ENCODE peak calls at places on chromosomes 11 and 22, in nine cellular contexts. C, D, T, S, I, E, Z, M and V are unnamed samples. For H3K27me3, the result is how much of the 10 kb centered on the place peaks cover.

GRCh38 chr11:5092821-5093585 is 23.6 kb downstream of the OR52E1 start:
- DNase-seq in S (no peak), I (no peak), T (no peak), E (no peak), C (no peak), Z (no peak), D (no peak), M (no peak), V (no peak)

GRCh38 chr11:76543006-76543703 is 98.3 kb downstream of the EMSY start:
- DNase-seq in D (no peak), S (no peak), M (no peak), T (no peak), E (no peak), Z (no peak), I (no peak), C (no peak), V (no peak)

GRCh38 chr11:34583818-34584217 is 37.1 kb upstream of the EHF start:
- DNase-seq in E (no peak), T (no peak), D (no peak), S (no peak), M (no peak), Z (no peak), C (no peak), I (no peak), V (no peak)

GRCh38 chr11:76761959-76762358 is 21.2 kb upstream of the TSKU start:
- DNase-seq in E (no peak), C (no peak), D (no peak), S (no peak), M (no peak), Z (no peak), T (no peak), I (peak), V (no peak)

GRCh38 chr22:17241571-17242310 is 22.5 kb upstream of the ADA2 start:
- DNase-seq in T (no peak), E (no peak), S (peak), M (peak), Z (no peak), C (no peak), I (no peak), D (no peak), V (no peak)

GRCh38 chr11:469684-470667 is 19.9 kb downstream of the PTDSS2 start:
- DNase-seq in M (peak), T (no peak), D (no peak), C (no peak), S (peak), E (no peak), Z (no peak), I (peak), V (peak)

GRCh38 chr22:45731798-45732495 is 60.3 kb downstream of the ATXN10 start:
- DNase-seq in E (no peak), S (no peak), M (no peak), D (no peak), I (no peak), Z (no peak), T (no peak), C (no peak), V (no peak)

GRCh38 chr11:102361100-102362021 is 14.3 kb downstream of the BIRC2 start:
- DNase-seq in E (no peak), Z (no peak), C (no peak), D (no peak), S (no peak), M (no peak), T (no peak), I (no peak), V (no peak)

GRCh38 chr11:129386795-129387390 is 11.2 kb downstream of the BARX2 start:
- DNase-seq in T (no peak), I (no peak), D (no peak), E (no peak), Z (no peak), M (no peak), S (no peak), C (no peak), V (no peak)

GRCh38 chr11:67071420-67072284 is 15.0 kb downstream of the RHOD start:
- DNase-seq in Z (no peak), S (peak), M (peak), T (peak), D (peak), C (peak), E (no peak), I (peak), V (no peak)

GRCh38 chr11:8735094-8735493 is 52.5 kb downstream of the RPL27A start:
- DNase-seq in T (no peak), D (no peak), C (no peak), S (no peak), E (no peak), I (no peak), M (no peak), Z (no peak), V (no peak)

GRCh38 chr22:40519284-40519947 is 117.1 kb downstream of the MRTFA start:
- DNase-seq in M (no peak), Z (no peak), I (no peak), S (no peak), D (no peak), C (no peak), E (no peak), T (peak), V (no peak)

GRCh38 chr11:64450168-64450560 is 91.2 kb downstream of the RPS6KA4 start:
- DNase-seq in S (no peak), C (no peak), T (no peak), I (peak), D (peak), M (no peak), Z (no peak), E (no peak), V (no peak)

GRCh38 chr11:121864660-121865059 is 251.4 kb downstream of the BLID start:
- DNase-seq in S (no peak), Z (no peak), C (no peak), I (no peak), D (no peak), T (no peak), M (no peak), E (no peak), V (no peak)

GRCh38 chr11:70826541-70826943 is 425.8 kb downstream of the SHANK2 start:
- DNase-seq in M (no peak), D (peak), S (peak), C (no peak), Z (no peak), E (no peak), I (peak), T (no peak), V (no peak)

GRCh38 chr11:61730222-61730994 is 22.0 kb upstream of the MYRF start:
- DNase-seq in I (no peak), C (no peak), D (no peak), T (no peak), E (no peak), S (no peak), M (no peak), Z (peak), V (peak)

GRCh38 chr11:27216268-27217149 is 146.5 kb downstream of the CCDC34 start:
- DNase-seq in M (peak), D (no peak), Z (no peak), I (peak), E (no peak), S (peak), C (no peak), T (no peak), V (no peak)

GRCh38 chr11:87659807-87660206 is 515.4 kb downstream of the RAB38 start:
- DNase-seq in M (no peak), E (no peak), C (no peak), D (no peak), T (no peak), I (no peak), S (no peak), Z (no peak), V (no peak)

GRCh38 chr11:45266693-45267451 is 19.3 kb downstream of the SYT13 start:
- DNase-seq in M (no peak), I (no peak), E (no peak), D (peak), Z (no peak), C (no peak), T (no peak), S (no peak), V (no peak)

GRCh38 chr11:64559351-64560138 is 31.5 kb upstream of the SLC22A12 start:
- DNase-seq in M (peak), I (peak), T (no peak), D (peak), S (no peak), Z (no peak), E (no peak), C (no peak), V (no peak)

GRCh38 chr11:130478204-130478701 is 29.8 kb downstream of the ADAMTS15 start:
- DNase-seq in M (no peak), C (peak), Z (no peak), D (no peak), T (no peak), I (peak), S (peak), E (peak), V (peak)

GRCh38 chr11:78914503-78914902 is 339.8 kb upstream of the NARS2 start:
- DNase-seq in M (no peak), D (no peak), T (no peak), Z (no peak), C (no peak), S (no peak), I (no peak), E (no peak), V (no peak)

GRCh38 chr11:18775492-18776292 is 15.9 kb downstream of the PTPN5 start:
- DNase-seq in D (peak), T (no peak), M (no peak), S (peak), Z (peak), I (no peak), E (no peak), C (no peak), V (no peak)

GRCh38 chr11:20337526-20338154 is 25.9 kb upstream of the HTATIP2 start:
- DNase-seq in E (no peak), D (peak), C (no peak), M (no peak), I (no peak), Z (peak), S (peak), T (peak), V (no peak)

GRCh38 chr22:37043828-37044538 is 7.6 kb upstream of the KCTD17 start:
- DNase-seq in I (no peak), D (peak), C (no peak), E (no peak), T (peak), M (peak), S (peak), Z (peak), V (peak)

GRCh38 chr11:101863361-101863760 is 51.4 kb upstream of the CEP126 start:
- DNase-seq in M (no peak), C (no peak), S (no peak), I (no peak), T (no peak), Z (no peak), E (no peak), D (no peak), V (no peak)

GRCh38 chr11:12382451-12382850 is 5.1 kb downstream of the PARVA start:
- DNase-seq in M (no peak), E (no peak), I (no peak), Z (no peak), S (no peak), C (no peak), D (no peak), T (no peak), V (no peak)

GRCh38 chr11:67372993-67373915 is at the start of gene CLCF1:
- DNase-seq in S (peak), C (peak), I (peak), T (peak), Z (no peak), M (peak), D (no peak), E (no peak), V (no peak)

GRCh38 chr11:6152126-6152525 is 18.0 kb downstream of the OR52B2 start:
- DNase-seq in E (no peak), C (no peak), D (no peak), T (no peak), M (no peak), S (no peak), I (no peak), Z (no peak), V (no peak)

GRCh38 chr22:31212783-31213626 is 907 bp downstream of the LIMK2 start:
- DNase-seq in Z (no peak), T (no peak), I (no peak), M (peak), C (no peak), S (peak), E (no peak), D (no peak), V (no peak)

GRCh38 chr11:65863889-65864757 is 3.9 kb downstream of the MUS81 start:
- DNase-seq in I (no peak), T (no peak), C (peak), D (no peak), Z (no peak), E (no peak), S (no peak), M (peak), V (no peak)

GRCh38 chr11:134503104-134503503 is 91.1 kb upstream of the B3GAT1 start:
- DNase-seq in M (peak), D (peak), E (no peak), T (no peak), Z (no peak), I (peak), C (peak), S (no peak), V (no peak)

GRCh38 chr11:105168457-105168856 is 28.9 kb upstream of the CARD18 start:
- DNase-seq in D (no peak), M (no peak), C (no peak), T (no peak), S (no peak), Z (no peak), E (no peak), I (no peak), V (no peak)

GRCh38 chr11:45133871-45134270 is 12.6 kb upstream of the PRDM11 start:
- DNase-seq in E (peak), Z (no peak), M (no peak), C (no peak), I (no peak), T (no peak), D (no peak), S (no peak), V (no peak)

GRCh38 chr11:35364101-35364780 is 55.1 kb downstream of the SLC1A2 start:
- DNase-seq in Z (peak), S (peak), I (peak), C (peak), M (no peak), E (peak), T (no peak), D (no peak), V (peak)

GRCh38 chr11:131052367-131052766 is 136.1 kb upstream of the SNX19 start:
- DNase-seq in M (no peak), C (no peak), S (no peak), I (no peak), T (no peak), E (no peak), Z (no peak), D (no peak), V (no peak)

GRCh38 chr22:48072777-48073176 is 1310.3 kb downstream of the TBC1D22A start:
- DNase-seq in M (no peak), E (no peak), I (no peak), C (no peak), T (no peak), D (peak), Z (no peak), S (no peak), V (no peak)

GRCh38 chr22:48079505-48080295 is 1317.2 kb downstream of the TBC1D22A start:
- DNase-seq in I (peak), Z (no peak), M (no peak), S (no peak), E (no peak), T (no peak), D (no peak), C (no peak), V (no peak)

GRCh38 chr22:48071828-48072227 is 1309.4 kb downstream of the TBC1D22A start:
- DNase-seq in T (no peak), D (no peak), E (no peak), I (no peak), M (no peak), Z (no peak), C (no peak), S (no peak), V (no peak)

GRCh38 chr22:48077699-48078098 is 1315.2 kb downstream of the TBC1D22A start:
- DNase-seq in M (no peak), Z (no peak), C (no peak), S (no peak), D (no peak), E (no peak), T (no peak), I (no peak), V (no peak)

DNA sequence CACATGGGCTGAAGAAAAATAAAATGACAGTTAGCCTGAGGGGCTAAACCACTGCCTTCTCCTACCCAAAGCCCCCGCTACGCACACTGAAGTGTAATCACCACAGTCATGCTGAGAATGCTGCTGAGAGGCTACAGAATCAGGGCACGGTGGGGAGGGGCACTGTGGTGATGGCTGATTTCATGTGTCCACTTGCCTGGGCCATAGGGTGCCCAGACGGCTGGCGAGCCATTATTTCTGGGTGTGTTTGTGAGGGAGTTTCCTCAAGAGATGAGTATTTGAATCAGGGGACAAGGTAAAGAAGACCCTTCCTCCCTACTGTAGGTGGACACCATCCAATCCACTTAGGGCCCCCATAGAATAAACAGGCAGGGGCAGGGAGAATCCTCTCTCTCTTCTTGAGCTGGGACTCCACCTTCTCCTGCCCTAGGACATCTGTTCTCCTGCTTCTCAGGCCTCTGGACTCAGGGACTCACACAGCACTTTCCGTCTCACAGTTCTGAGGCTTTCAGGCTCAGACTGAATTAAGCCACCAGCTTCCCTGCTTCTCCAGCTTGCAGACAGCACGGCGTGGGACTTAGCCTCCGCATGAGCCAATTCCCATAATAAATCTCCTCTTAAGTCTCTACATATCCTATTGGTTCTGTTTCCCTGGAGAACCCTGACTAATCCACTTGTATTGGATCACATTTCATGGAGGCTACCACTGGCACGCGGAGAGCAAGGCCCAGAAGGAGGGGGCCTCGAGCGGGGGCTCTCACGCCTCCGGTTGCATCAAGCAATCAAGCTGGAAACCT is 1313.4 kb downstream of the TBC1D22A start:
- DNase-seq in D (no peak), S (no peak), I (peak), M (no peak), Z (no peak), T (no peak), E (no peak), C (no peak), V (no peak)
- H3K27me3 ChIP-seq in D (under half), S (under half), I (under half), M (under half), Z (under half), T (under half), E (under half), C (under half), V (under half)

DNA sequence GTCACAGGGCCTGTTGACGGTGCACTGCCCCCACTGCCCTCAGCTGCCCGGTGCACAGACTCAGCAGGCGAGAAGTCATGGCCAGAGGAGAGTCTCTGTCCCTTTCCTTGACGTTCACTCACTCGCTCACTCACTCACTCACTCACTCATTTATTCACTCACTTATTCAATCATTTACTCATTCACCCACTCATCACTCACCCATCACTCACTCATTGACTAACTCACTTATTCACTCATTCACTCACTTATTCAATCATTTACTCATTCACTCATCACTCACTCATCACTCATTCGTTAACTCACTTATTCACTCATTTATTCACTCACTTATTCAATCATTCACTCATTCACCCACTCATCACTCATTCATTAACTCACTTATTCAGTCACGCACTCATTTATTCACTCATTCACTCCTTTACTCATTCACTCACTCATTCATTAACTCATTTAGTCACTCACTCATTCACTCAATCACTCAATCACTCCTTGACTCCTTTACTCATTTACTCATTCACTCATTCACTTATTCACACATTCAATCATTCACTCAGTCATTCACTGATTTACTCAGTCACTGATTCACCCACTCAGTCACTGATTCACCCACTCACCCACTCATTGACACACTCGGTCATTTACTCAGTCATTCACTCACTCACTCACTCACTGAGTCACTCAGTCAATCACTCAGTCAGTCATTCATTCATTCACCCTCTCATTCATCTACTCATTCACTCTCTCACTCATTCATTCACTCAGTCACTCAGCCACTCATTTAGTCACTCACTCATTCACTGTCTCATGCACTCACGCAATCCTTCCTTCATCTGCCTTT is 1193.5 kb downstream of the BRD1 start:
- DNase-seq in T (no peak), M (no peak), I (no peak), Z (no peak), D (no peak), S (no peak), C (no peak), E (no peak), V (no peak)
- H3K27me3 ChIP-seq in T (under half), M (under half), I (under half), Z (under half), D (under half), S (under half), C (under half), E (under half), V (under half)

GRCh38 chr11:124753207-124753606 is 1.2 kb upstream of the VSIG2 start:
- DNase-seq in D (no peak), I (no peak), C (no peak), M (no peak), Z (no peak), S (no peak), T (no peak), E (no peak), V (no peak)
- H3K27me3 ChIP-seq in D (half or more), I (half or more), C (under half), M (under half), Z (under half), S (under half), T (under half), E (under half), V (half or more)

GRCh38 chr11:68651208-68651984 is 32.9 kb upstream of the GAL start:
- DNase-seq in T (no peak), M (no peak), E (no peak), Z (no peak), I (no peak), D (no peak), C (no peak), S (no peak), V (no peak)

GRCh38 chr11:68652683-68653156 is 31.6 kb upstream of the GAL start:
- DNase-seq in Z (no peak), I (no peak), C (no peak), E (no peak), M (no peak), S (no peak), T (no peak), D (no peak), V (no peak)

GRCh38 chr11:68653486-68654430 is 30.6 kb upstream of the GAL start:
- DNase-seq in Z (no peak), D (no peak), M (no peak), E (no peak), S (no peak), C (no peak), I (no peak), T (no peak), V (no peak)

GRCh38 chr11:68650801-68651200 is 33.5 kb upstream of the GAL start:
- DNase-seq in E (no peak), Z (no peak), C (no peak), D (no peak), S (no peak), T (no peak), I (no peak), M (no peak), V (no peak)

DNA sequence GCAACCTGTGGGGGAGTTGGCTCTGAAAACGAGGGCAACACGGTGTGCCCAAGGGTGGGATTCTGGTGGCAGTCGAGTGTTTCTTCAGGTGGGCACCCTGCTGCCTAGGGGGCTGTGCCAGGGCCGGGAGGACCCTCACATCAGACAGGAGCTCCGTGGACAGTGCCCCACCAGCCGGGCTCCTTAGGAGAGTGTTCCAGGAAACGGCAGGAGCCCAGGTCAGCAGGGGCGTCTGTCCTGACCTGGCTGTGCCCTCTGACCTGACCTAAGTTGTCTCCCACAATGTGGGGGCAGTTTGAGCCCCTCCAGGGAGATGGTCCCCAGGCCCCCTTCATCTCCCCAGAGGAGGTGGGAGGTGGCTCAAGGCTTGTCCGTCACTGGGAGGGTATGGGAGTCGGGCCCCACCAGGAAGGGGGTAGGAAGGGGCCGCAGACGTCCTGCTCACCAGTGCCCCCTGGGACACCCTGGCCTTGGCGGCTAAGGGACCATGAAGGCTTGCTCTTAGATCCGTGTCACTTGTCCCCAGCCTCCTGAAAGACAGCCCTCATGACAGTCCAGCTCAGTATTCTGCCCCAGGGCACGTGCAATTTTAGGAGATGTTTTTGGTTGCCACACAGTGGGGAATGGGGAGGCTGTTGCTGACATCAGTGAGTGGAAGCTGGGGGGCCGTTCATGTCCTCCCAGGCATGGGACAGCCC is 32.2 kb upstream of the GAL start:
- DNase-seq in I (no peak), T (no peak), S (no peak), Z (no peak), C (no peak), D (no peak), M (no peak), E (no peak), V (no peak)
- H3K27me3 ChIP-seq in I (under half), T (under half), S (under half), Z (under half), C (under half), D (under half), M (under half), E (under half), V (under half)